ENCODE peak calls at places on chromosomes 12 and 14, in six cellular contexts. O is GM10248, C is GM20000, B is A549, M is BJ, L is endothelial cell of umbilical vein. Y is an unnamed sample.

GRCh38 chr14:92670177-92670576 is 78.2 kb downstream of the LGMN start:
- DNase-seq in C (no peak), M (peak), L (no peak), B (no peak), O (no peak), Y (no peak)

GRCh38 chr14:66025779-66026178 is 460.4 kb upstream of the CCDC196 start:
- DNase-seq in C (no peak), O (no peak), M (no peak), B (no peak), L (no peak), Y (no peak)

GRCh38 chr12:11706509-11707331 is 57.2 kb downstream of the ETV6 start:
- DNase-seq in O (no peak), B (no peak), L (no peak), M (no peak), C (no peak), Y (no peak)

GRCh38 chr12:47949441-47950341 is 13.7 kb upstream of the TMEM106C start:
- DNase-seq in O (peak), C (peak), M (no peak), L (peak), B (peak), Y (peak)

GRCh38 chr14:105323663-105324062 is 9.1 kb downstream of the PACS2 start:
- DNase-seq in O (no peak), B (no peak), L (no peak), M (no peak), C (no peak), Y (no peak)

GRCh38 chr12:98185606-98186005 is 329.8 kb upstream of the TMPO start:
- DNase-seq in C (no peak), O (no peak), L (no peak), M (no peak), B (no peak), Y (no peak)

GRCh38 chr12:82972624-82973023 is 285.9 kb downstream of the TMTC2 start:
- DNase-seq in C (no peak), M (no peak), O (no peak), B (no peak), L (no peak), Y (no peak)

GRCh38 chr14:89108608-89109007 is 284.2 kb downstream of the TTC8 start:
- DNase-seq in C (no peak), O (no peak), L (no peak), M (no peak), B (no peak), Y (no peak)

GRCh38 chr12:105418232-105418631 is 87.7 kb downstream of the C12orf75 start:
- DNase-seq in L (no peak), C (no peak), M (peak), O (no peak), B (peak), Y (no peak)

GRCh38 chr14:29709490-29709889 is 218.2 kb downstream of the PRKD1 start:
- DNase-seq in L (no peak), C (no peak), B (no peak), M (no peak), O (no peak), Y (no peak)

GRCh38 chr12:62898568-62898967 is 36.4 kb downstream of the PPM1H start:
- DNase-seq in M (no peak), B (no peak), O (no peak), C (no peak), L (no peak), Y (no peak)

GRCh38 chr14:33592298-33592697 is 358.6 kb downstream of the EGLN3 start:
- DNase-seq in M (peak), L (no peak), B (no peak), C (no peak), O (no peak), Y (no peak)

GRCh38 chr12:69985656-69986055 is 160.6 kb downstream of the MYRFL start:
- DNase-seq in B (peak), C (peak), O (peak), M (no peak), L (no peak), Y (no peak)

GRCh38 chr14:74660167-74660566 is 48.1 kb upstream of the LTBP2 start:
- DNase-seq in O (no peak), C (no peak), L (peak), B (no peak), M (no peak), Y (no peak)

GRCh38 chr14:54207075-54207474 is 189.7 kb upstream of the CDKN3 start:
- DNase-seq in B (no peak), M (no peak), O (no peak), C (no peak), L (no peak), Y (no peak)

GRCh38 chr14:98689936-98690335 is 582.1 kb downstream of the BCL11B start:
- DNase-seq in B (no peak), O (no peak), M (no peak), L (no peak), C (no peak), Y (no peak)

GRCh38 chr14:64628940-64629403 is 75.3 kb upstream of the PLEKHG3 start:
- DNase-seq in C (no peak), L (no peak), O (no peak), B (peak), M (peak), Y (no peak)

GRCh38 chr12:9064201-9064814 is 51.4 kb downstream of the A2M start:
- DNase-seq in L (peak), C (peak), B (peak), M (no peak), O (peak), Y (peak)
- TF ChIP-seq CTCF in L (peak), C (peak), B (peak), M (peak), O (peak), Y (no peak)

DNA sequence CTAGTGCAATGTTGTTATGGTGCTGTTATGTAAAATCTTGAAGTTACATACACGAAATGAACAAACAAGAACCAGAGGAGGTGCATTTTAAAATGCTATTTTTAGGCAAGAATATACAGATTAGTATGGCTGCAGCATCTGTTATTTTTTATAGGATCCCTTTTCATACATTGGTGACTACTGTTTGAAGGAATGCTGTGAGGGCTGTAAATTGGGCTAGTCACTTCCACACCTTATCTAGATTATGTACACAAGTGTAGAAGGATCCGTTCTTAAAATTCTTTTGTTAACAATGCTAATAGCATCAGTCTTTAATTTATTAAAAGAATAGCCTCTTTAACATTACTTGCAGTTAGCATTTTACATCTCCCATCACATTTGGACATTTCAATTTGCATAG is 284.3 kb upstream of the MDGA2 start:
- DNase-seq in B (no peak), M (no peak), C (no peak), O (no peak), L (peak), Y (no peak)
- TF ChIP-seq CTCF in B (no peak), M (no peak), C (no peak), O (no peak), L (no peak), Y (no peak)

DNA sequence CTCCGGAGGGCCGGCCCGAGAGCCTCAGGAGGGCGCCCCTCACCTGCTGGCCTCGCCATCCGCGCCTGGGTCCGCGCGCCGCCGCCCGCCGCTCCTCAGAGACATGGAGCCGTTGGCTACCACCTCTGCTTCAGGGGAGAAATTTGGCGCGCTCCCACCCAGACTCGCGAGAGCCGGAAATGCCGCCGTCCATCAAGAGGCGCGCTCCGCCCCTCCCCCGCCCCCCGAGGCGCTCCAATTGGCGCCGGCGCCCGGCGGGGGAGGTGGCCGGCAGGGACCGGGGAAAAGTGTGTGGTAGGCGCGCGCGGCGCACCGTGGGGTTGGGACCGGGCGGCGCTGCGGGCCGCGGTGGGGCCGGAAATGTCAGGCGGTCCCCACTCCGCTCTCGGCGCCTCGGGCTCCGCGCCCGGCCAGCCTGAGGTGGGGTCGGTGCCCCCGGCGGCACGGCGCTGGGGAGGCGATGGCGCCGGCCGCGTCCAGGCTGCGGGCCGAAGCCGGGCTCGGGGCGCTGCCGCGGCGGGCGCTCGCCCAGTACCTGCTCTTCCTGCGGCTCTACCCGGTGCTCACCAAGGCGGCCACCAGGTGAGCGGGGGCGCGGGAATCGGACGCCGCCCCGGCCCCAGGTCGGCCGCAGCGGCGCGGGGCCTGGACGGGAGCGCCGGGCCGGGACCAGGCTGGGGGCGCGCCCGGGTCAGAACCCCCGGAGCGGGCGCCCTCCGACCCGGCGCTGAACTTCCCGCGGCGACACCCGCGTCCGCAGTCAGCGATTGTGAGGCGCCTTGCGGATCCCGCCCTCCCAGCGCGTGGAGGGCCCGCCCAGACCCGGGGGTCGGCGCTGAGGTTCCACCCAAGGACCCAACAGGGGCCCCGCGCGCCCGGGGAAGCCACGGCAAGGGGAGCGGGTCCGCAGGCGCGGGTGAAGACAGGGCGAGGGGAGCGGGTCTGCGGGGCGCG is at the start of the genes POLE and PXMP2:
- DNase-seq in O (peak), B (peak), M (peak), C (peak), L (peak), Y (peak)
- TF ChIP-seq CTCF in O (peak), B (no peak), M (no peak), C (no peak), L (no peak), Y (no peak)

DNA sequence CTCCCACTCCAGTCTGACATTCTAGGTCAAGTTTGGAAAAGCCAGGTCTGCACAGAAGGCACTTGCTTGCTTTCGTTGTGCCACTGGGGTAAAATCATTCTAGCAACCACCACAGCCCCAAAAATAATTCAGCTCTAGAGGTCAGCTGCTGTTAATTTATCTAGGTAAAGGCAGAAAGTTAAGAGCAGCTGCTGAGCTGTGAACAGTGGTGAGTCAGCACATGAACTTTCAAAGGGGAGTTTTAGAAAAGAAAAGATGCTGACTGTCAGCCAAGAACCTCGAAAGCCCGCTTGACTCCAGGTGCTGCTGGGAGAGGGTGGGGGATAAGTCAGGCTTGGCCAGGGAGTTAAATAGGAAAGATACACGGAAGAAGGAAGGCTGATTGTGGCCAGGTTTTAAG is 12.7 kb downstream of the CCDC197 start:
- DNase-seq in M (no peak), B (no peak), C (peak), L (no peak), O (peak), Y (no peak)
- TF ChIP-seq CTCF in M (no peak), B (no peak), C (no peak), L (no peak), O (no peak), Y (no peak)

GRCh38 chr12:22981711-22982110 is 356.7 kb downstream of the ETNK1 start:
- DNase-seq in L (no peak), B (no peak), M (no peak), C (no peak), O (no peak), Y (no peak)
- TF ChIP-seq CTCF in L (no peak), B (no peak), M (peak), C (no peak), O (no peak), Y (no peak)

DNA sequence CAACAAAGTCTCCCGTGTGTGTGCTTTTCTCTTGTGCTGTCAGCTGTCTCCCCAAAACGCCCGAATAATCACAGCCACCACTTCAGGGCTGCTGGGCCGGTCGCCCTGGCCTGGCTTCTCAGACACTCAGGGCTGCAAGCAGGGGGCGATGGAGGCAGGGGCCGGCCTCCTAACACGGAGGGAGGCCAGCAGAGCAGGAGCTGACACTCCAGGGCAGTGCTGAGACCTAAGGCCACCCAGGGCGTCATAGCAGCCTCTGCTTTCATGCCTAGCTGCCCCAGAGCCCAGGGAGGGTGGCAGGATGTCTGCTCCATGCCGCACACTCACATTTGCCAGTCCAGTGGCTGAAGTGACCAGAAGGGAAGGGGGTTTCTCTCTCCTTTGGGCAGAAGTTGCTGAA is 25.6 kb downstream of the STX2 start:
- DNase-seq in O (no peak), L (no peak), B (no peak), M (no peak), C (no peak), Y (no peak)
- TF ChIP-seq CTCF in O (no peak), L (no peak), B (no peak), M (no peak), C (no peak), Y (no peak)

DNA sequence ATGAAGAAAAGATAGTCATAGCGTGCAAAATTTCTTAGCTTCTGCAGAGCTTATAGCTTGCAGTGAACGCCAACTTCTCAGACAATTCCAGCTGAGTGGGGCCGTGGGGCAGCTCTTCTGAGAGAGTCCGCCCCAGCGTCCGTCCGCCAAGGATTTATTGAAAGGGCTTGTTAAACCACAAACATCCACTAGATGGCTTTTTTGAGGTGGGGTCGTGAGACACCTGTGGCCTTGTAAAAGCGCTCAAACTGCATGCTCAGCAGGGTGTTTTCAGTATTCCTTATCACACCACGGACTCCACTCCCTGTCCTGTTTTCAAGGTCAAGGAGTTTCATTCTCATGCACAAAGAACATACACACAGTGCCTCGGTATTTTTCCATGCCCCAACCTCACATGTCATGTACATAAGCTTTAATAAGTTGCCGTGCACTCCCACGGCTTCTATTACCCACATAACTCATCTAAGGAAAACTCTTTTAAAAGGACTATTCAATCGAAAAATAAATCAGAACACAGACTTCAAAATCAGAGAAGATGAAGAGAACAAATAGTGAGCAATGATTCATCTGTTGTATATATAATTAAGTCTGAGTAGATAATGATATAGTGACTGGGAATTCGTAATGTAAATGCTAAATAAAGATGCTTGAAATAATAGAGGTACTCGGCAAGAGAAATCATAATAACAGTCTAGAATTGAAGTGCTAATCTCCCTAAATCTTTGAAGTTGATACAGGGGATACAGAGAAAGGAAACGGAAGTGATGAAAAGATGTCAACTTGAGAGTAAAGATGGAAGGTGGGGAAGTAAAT is 46.7 kb downstream of the WBP11 start:
- DNase-seq in O (no peak), L (no peak), C (no peak), B (no peak), M (no peak), Y (no peak)
- TF ChIP-seq CTCF in O (peak), L (peak), C (peak), B (peak), M (peak), Y (peak)

GRCh38 chr12:31702047-31702446 is 26.8 kb downstream of the AMN1 start:
- DNase-seq in O (no peak), B (no peak), M (no peak), L (peak), C (no peak), Y (no peak)
- TF ChIP-seq CTCF in O (no peak), B (peak), M (peak), L (no peak), C (no peak), Y (no peak)

DNA sequence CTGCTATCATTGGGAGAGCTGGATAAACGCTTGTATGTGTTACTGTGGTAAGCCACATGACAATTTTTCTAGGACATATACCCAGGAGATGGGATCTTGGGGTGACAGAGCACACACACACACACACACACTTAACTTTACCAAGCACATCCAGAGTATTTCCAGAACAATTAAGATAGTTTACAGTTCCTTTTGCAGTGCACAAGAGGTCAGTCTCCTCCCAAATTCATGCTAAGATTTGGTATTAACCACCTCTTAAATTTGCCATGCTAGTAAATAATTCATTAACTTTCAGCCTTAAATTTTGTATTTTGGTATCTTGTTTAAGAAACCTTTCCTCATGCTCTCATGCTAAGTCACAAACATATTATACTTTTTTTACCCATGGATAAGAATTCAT is 33.9 kb upstream of the LIMA1 start:
- DNase-seq in B (no peak), L (no peak), C (no peak), O (no peak), M (no peak), Y (no peak)
- TF ChIP-seq CTCF in B (no peak), L (no peak), C (no peak), O (no peak), M (no peak), Y (no peak)

Y was measured in mesothelial cell of epicardium.